ENCODE peak calls at places on chromosomes 2 and 18, in ten cellular contexts. K is HFF-Myc, G is SK-N-SH, U is colonic mucosa, J is osteocyte, V is fibroblast of lung, O is tibial artery, P is left ventricle myocardium inferior, Z is MCF 10A, F is right lobe of liver. H is an unnamed sample.

GRCh38 chr2:163604941-163605555 is 130.8 kb downstream of the FIGN start:
- DNase-seq in K (peak), F (no peak), V (peak), U (no peak), P (no peak), O (no peak), Z (peak), G (no peak), J (no peak), H (no peak)

GRCh38 chr2:36416370-36417165 is 61.0 kb downstream of the CRIM1 start:
- DNase-seq in Z (no peak), P (no peak), G (no peak), U (peak), F (no peak), K (no peak), O (no peak), J (no peak), V (peak), H (no peak)

GRCh38 chr2:88600038-88600465 is 27.2 kb downstream of the EIF2AK3 start:
- DNase-seq in V (peak), K (peak), G (peak), Z (peak), O (no peak), P (no peak), J (no peak), U (peak), F (no peak), H (peak)

GRCh38 chr2:221554769-221555510 is 17.2 kb downstream of the EPHA4 start:
- DNase-seq in O (no peak), P (no peak), J (no peak), F (no peak), G (no peak), K (no peak), U (no peak), V (no peak), Z (no peak), H (no peak)

GRCh38 chr2:133417410-133417809 is 150.9 kb downstream of the NCKAP5 start:
- DNase-seq in F (no peak), O (no peak), V (no peak), G (no peak), K (no peak), U (no peak), Z (no peak), J (no peak), P (no peak), H (no peak)

GRCh38 chr2:132623096-132623839 is 46.7 kb downstream of the LYPD1 start:
- DNase-seq in P (no peak), K (no peak), V (peak), Z (peak), G (no peak), O (no peak), J (peak), U (no peak), F (no peak), H (peak)

GRCh38 chr18:51514128-51514527 is 316.6 kb upstream of the MEX3C start:
- DNase-seq in V (no peak), K (no peak), Z (peak), J (no peak), G (no peak), O (no peak), P (no peak), F (no peak), U (no peak), H (no peak)

GRCh38 chr2:186427970-186428369 is 58.1 kb upstream of the ZC3H15 start:
- DNase-seq in G (no peak), Z (peak), K (no peak), P (no peak), O (no peak), V (peak), F (no peak), J (no peak), U (no peak), H (no peak)

GRCh38 chr18:3983351-3983969 is 471.6 kb downstream of the DLGAP1 start:
- DNase-seq in F (no peak), Z (peak), V (peak), K (no peak), O (no peak), G (no peak), U (no peak), P (no peak), J (no peak), H (peak)

GRCh38 chr2:135561925-135562324 is 30.6 kb downstream of the R3HDM1 start:
- DNase-seq in P (no peak), Z (no peak), G (no peak), F (no peak), J (no peak), K (no peak), U (no peak), O (no peak), V (no peak), H (no peak)

GRCh38 chr18:54947115-54947514 is 12.1 kb downstream of the CCDC68 start:
- DNase-seq in V (no peak), O (no peak), U (peak), G (no peak), K (no peak), P (no peak), J (no peak), Z (no peak), F (no peak), H (no peak)

GRCh38 chr18:62959481-62959880 is 244.1 kb downstream of the PHLPP1 start:
- DNase-seq in F (no peak), G (no peak), K (no peak), O (no peak), P (no peak), J (no peak), U (no peak), V (no peak), Z (no peak), H (no peak)

GRCh38 chr18:78021196-78021595 is 771.5 kb downstream of the GALR1 start:
- DNase-seq in G (no peak), U (no peak), V (no peak), O (no peak), Z (no peak), P (no peak), K (no peak), J (no peak), F (no peak), H (no peak)

GRCh38 chr2:127081826-127082633 is 24.9 kb downstream of the BIN1 start:
- DNase-seq in G (no peak), V (peak), Z (no peak), F (no peak), P (no peak), O (no peak), K (no peak), J (no peak), U (no peak), H (no peak)

GRCh38 chr2:197311521-197312033 is 997 bp upstream of the ANKRD44 start:
- DNase-seq in F (no peak), Z (no peak), K (no peak), P (no peak), G (peak), O (no peak), V (no peak), J (no peak), U (no peak), H (no peak)

GRCh38 chr2:65128297-65129190 is 1.4 kb downstream of the RAB1A start:
- DNase-seq in J (no peak), K (no peak), V (peak), G (no peak), F (peak), P (no peak), Z (peak), O (peak), U (peak), H (peak)

GRCh38 chr2:195202163-195202845 is 454.7 kb upstream of the SLC39A10 start:
- DNase-seq in F (no peak), O (no peak), G (no peak), V (no peak), U (no peak), K (no peak), P (no peak), Z (no peak), J (no peak), H (no peak)

GRCh38 chr2:85744771-85745601 is 8.8 kb upstream of the ATOH8 start:
- DNase-seq in K (no peak), O (peak), Z (no peak), F (no peak), V (peak), P (peak), G (peak), J (no peak), U (no peak), H (no peak)

GRCh38 chr18:47968006-47968676 is 37.7 kb upstream of the SMAD2 start:
- DNase-seq in Z (no peak), K (no peak), V (no peak), F (no peak), O (no peak), G (no peak), J (no peak), P (no peak), U (no peak), H (no peak)

GRCh38 chr2:42464631-42465030 is 29.2 kb downstream of the KCNG3 start:
- DNase-seq in Z (no peak), P (no peak), O (no peak), F (no peak), K (no peak), J (no peak), U (no peak), G (no peak), V (no peak), H (no peak)

GRCh38 chr2:181578829-181579228 is 78.1 kb downstream of the CERKL start:
- DNase-seq in Z (no peak), F (no peak), U (no peak), G (no peak), V (no peak), P (no peak), O (no peak), J (no peak), K (no peak), H (no peak)

GRCh38 chr18:13137041-13137938 is 81.3 kb upstream of the LDLRAD4 start:
- DNase-seq in P (peak), V (no peak), F (peak), G (peak), K (no peak), O (no peak), Z (no peak), U (peak), J (no peak), H (no peak)

GRCh38 chr2:88016086-88016947 is at the start of gene RNU2-63P:
- DNase-seq in F (peak), K (peak), G (peak), O (peak), Z (peak), V (peak), P (peak), U (peak), J (peak), H (peak)

GRCh38 chr2:1979101-1979500 is 234.8 kb upstream of the PXDN start:
- DNase-seq in O (no peak), J (peak), V (no peak), U (no peak), K (no peak), F (peak), Z (no peak), P (no peak), G (no peak), H (no peak)

GRCh38 chr2:166361351-166362153 is 14.2 kb downstream of the SCN9A start:
- DNase-seq in U (no peak), F (no peak), V (peak), J (no peak), O (no peak), P (no peak), Z (peak), K (no peak), G (peak), H (no peak)

DNA sequence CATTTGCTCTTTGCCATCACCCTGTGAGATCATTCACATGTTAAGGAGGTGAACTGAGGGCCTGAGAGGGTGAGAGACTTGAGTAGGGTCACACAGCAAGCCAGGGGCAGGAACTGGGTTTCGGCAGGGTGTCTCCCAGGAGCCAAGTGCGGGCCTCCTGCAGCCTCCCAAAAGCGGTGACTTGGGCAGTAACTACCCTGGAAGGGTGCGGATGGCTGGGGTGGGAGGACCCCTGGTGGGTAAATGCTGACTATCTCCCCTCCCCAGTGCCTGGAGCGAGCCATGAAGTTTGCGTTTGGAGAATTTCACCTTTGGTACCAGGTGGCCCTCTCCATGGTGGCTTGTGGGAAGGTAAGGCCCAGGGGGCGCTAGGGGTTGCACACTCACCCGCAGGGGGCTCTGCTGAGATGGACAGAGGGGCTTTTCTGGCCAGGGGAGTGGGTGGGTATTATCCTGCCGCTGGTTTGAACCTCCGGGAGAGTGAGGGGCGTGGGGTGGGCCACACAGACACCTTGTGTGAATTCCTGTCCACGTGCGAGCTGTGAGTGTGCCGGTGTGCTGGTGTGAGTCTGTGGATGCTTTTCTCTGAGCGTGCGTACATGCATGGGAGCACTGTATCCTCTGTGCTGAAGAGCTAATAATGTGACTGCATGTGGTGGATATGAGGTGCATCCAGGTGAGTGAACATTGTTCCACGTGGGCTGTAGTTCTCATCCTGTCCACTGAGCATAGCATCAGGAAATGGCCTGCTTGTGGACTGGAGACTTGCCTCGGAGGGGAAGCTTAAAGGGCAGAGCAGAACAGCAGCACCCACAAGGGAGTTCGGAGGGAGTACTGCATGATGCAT is 91.0 kb upstream of the MCFD2 start:
- DNase-seq in Z (no peak), O (no peak), P (no peak), V (no peak), J (no peak), U (no peak), K (no peak), G (no peak), F (no peak), H (no peak)
- TF ChIP-seq CTCF in Z (no peak), O (peak), P (peak), V (no peak), J (no peak), U (no peak), K (no peak), G (no peak), F (no peak), H (no peak)

GRCh38 chr2:26401739-26402541 is at the start of gene DRC1:
- DNase-seq in G (peak), O (no peak), P (peak), V (peak), K (peak), J (peak), Z (no peak), F (no peak), U (peak), H (peak)
- TF ChIP-seq CTCF in G (no peak), O (no peak), P (no peak), V (no peak), K (no peak), J (no peak), Z (no peak), F (no peak), U (no peak), H (peak)

GRCh38 chr2:207312006-207312356 is 146.2 kb upstream of the KLF7 start:
- DNase-seq in P (no peak), K (no peak), V (peak), U (no peak), F (no peak), Z (no peak), G (no peak), J (no peak), O (no peak), H (no peak)

GRCh38 chr2:207308519-207309224 is 142.9 kb upstream of the KLF7 start:
- DNase-seq in J (no peak), V (no peak), F (no peak), U (no peak), O (no peak), K (no peak), Z (no peak), P (no peak), G (no peak), H (no peak)

GRCh38 chr2:207315131-207315530 is 149.4 kb upstream of the KLF7 start:
- DNase-seq in U (no peak), Z (peak), F (no peak), K (no peak), J (no peak), V (no peak), P (no peak), O (no peak), G (no peak), H (no peak)

GRCh38 chr2:207313947-207314346 is 148.2 kb upstream of the KLF7 start:
- DNase-seq in G (no peak), U (no peak), Z (no peak), O (no peak), V (no peak), K (no peak), P (no peak), J (no peak), F (no peak), H (no peak)

DNA sequence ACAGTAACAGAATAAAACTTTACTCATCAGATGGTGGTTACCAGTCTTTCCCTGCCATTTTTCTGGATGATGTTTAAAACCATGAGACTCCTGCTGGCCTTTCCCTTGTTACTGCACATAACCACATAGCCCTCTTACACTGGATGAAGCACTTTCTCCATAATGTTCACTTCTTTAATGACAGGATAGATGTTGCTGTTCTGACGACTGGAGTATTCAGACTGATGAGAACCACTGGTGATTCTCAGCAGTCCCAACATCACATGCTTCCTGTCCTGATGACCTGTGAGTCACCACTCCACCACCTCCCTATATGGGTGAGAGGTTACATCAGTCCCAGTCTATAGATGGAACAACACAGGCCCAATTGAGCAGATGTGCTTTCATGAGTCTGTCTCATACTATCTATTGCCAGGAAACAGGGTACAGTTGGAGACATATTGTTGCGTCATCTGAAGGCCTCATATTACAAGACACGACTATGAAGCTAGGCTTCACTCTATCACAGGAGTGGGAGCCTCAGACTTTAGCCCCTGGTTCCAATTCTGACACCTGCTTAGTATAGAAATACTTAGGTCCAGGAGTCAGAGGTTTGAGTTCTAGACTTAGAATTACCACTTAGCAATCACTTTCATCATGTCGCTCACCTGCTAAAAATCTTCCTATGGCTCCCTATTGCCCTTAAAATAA is 145.7 kb upstream of the KLF7 start:
- DNase-seq in U (peak), K (peak), V (peak), F (no peak), J (no peak), Z (peak), G (peak), O (peak), P (no peak), H (peak)
- TF ChIP-seq CTCF in U (no peak), K (peak), V (peak), F (no peak), J (peak), Z (peak), G (peak), O (no peak), P (peak), H (peak)

DNA sequence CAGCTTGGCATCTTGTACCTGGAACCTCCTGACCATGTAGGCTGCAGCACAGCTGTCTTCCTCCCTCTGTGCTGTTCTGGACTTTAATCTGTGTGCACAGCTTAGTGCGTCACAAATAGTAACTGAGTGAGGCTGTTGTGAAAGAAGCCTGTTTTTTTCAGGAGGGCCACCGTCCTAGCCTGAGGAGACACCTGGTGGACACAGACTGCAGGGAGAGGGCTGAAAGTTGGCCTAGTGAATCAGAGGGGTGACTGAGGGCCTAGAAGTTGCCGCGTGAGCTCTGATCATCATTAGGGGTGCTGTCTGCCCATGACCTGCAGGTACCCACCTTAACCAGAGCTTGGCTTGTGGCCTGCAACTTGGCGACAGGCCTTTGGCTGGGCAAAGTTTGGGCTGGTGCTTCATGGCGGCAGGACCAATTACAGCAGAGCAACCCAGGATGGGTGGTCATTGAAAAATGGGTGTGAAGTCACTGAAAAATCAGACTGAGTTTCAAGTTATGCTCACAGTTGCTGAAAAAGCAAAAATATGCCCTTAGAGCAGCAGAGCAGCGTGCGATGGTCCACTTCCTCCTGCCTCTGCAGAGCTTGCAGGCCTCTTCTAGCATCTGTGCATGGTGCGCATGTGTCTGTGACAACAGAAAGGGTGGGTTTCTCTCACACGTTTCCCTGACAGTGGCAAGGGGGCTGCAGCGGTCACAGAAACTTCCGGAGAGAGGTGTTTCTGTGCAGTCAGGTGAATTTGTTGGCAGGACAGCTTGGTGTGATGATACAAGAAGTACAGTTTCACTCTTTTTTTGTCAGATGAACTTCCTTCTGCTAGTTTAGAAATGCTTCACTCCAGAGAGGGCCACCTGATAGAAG is 9.6 kb downstream of the GDF7 start:
- DNase-seq in V (no peak), J (no peak), P (no peak), Z (no peak), K (no peak), U (no peak), G (no peak), O (no peak), F (peak), H (no peak)
- TF ChIP-seq CTCF in V (no peak), J (no peak), P (peak), Z (no peak), K (no peak), U (no peak), G (peak), O (peak), F (peak), H (no peak)

GRCh38 chr2:72028996-72029395 is 118.7 kb downstream of the CYP26B1 start:
- DNase-seq in V (no peak), F (peak), J (peak), O (peak), U (peak), G (no peak), K (no peak), Z (no peak), P (no peak), H (no peak)

GRCh38 chr2:72024451-72025175 is 123.0 kb downstream of the CYP26B1 start:
- DNase-seq in K (no peak), Z (no peak), U (peak), V (no peak), O (peak), G (no peak), F (peak), P (no peak), J (peak), H (no peak)

GRCh38 chr2:72026819-72027425 is 120.7 kb downstream of the CYP26B1 start:
- DNase-seq in V (no peak), U (peak), J (peak), G (no peak), O (peak), K (no peak), Z (no peak), P (no peak), F (peak), H (no peak)

GRCh38 chr2:72028351-72028995 is 119.2 kb downstream of the CYP26B1 start:
- DNase-seq in G (no peak), Z (no peak), U (peak), O (peak), V (no peak), J (peak), P (no peak), F (peak), K (no peak), H (no peak)

GRCh38 chr2:72027426-72028161 is 120.1 kb downstream of the CYP26B1 start:
- DNase-seq in Z (peak), O (peak), U (peak), K (no peak), V (no peak), J (peak), P (no peak), F (peak), G (no peak), H (no peak)
- TF ChIP-seq CTCF in Z (no peak), O (no peak), U (no peak), K (no peak), V (no peak), J (no peak), P (no peak), F (no peak), G (no peak), H (no peak)

H was measured in AG09309.